ENCODE peak calls at places on chromosomes 16 and 17, in eight cellular contexts. One of them, this sample, is unnamed.

GRCh38 chr16:85311741-85312140 is 199.5 kb upstream of the CIBAR2 start:
- DNase-seq in upper lobe of left lung: no peak
- DNase-seq in GM23248: no peak
- DNase-seq in tibial nerve: no peak
- DNase-seq in RWPE2: no peak
- DNase-seq in CD8-positive, alpha-beta T cell: no peak
- DNase-seq in small intestine: no peak
- DNase-seq in heart left ventricle: no peak
- DNase-seq in this sample: no peak

GRCh38 chr17:73749906-73750305 is 105.7 kb upstream of the SDK2 start:
- DNase-seq in upper lobe of left lung: no peak
- DNase-seq in heart left ventricle: peak; percentile 65
- DNase-seq in RWPE2: no peak
- DNase-seq in tibial nerve: no peak
- DNase-seq in small intestine: no peak
- DNase-seq in GM23248: no peak
- DNase-seq in CD8-positive, alpha-beta T cell: no peak
- DNase-seq in this sample: no peak

GRCh38 chr16:89019511-89019910 is 42.5 kb upstream of the CBFA2T3 start:
- DNase-seq in upper lobe of left lung: no peak
- DNase-seq in heart left ventricle: no peak
- DNase-seq in GM23248: no peak
- DNase-seq in RWPE2: peak; percentile 62
- DNase-seq in small intestine: no peak
- DNase-seq in CD8-positive, alpha-beta T cell: no peak
- DNase-seq in tibial nerve: no peak
- DNase-seq in this sample: no peak

GRCh38 chr16:68361485-68361884 is 50.7 kb downstream of the PRMT7 start:
- DNase-seq in tibial nerve: no peak
- DNase-seq in GM23248: peak; percentile 12
- DNase-seq in upper lobe of left lung: no peak
- DNase-seq in heart left ventricle: no peak
- DNase-seq in CD8-positive, alpha-beta T cell: no peak
- DNase-seq in RWPE2: no peak
- DNase-seq in small intestine: no peak
- DNase-seq in this sample: no peak

GRCh38 chr16:57178793-57179212 is 7.0 kb downstream of the PSME3IP1 start:
- DNase-seq in heart left ventricle: no peak
- DNase-seq in tibial nerve: no peak
- DNase-seq in CD8-positive, alpha-beta T cell: no peak
- DNase-seq in RWPE2: no peak
- DNase-seq in GM23248: no peak
- DNase-seq in upper lobe of left lung: no peak
- DNase-seq in small intestine: no peak
- DNase-seq in this sample: no peak

GRCh38 chr17:2101448-2102257 is 46.8 kb downstream of the HIC1 start:
- DNase-seq in heart left ventricle: peak; percentile 56
- DNase-seq in GM23248: no peak
- DNase-seq in small intestine: peak; percentile 98
- DNase-seq in CD8-positive, alpha-beta T cell: peak; percentile 65
- DNase-seq in upper lobe of left lung: peak; percentile 92
- DNase-seq in tibial nerve: no peak
- DNase-seq in RWPE2: peak; percentile 93
- DNase-seq in this sample: no peak

GRCh38 chr16:16928532-16929101 is 542.1 kb downstream of the XYLT1 start:
- DNase-seq in tibial nerve: no peak
- DNase-seq in heart left ventricle: no peak
- DNase-seq in upper lobe of left lung: no peak
- DNase-seq in small intestine: no peak
- DNase-seq in RWPE2: no peak
- DNase-seq in CD8-positive, alpha-beta T cell: no peak
- DNase-seq in GM23248: no peak
- DNase-seq in this sample: no peak

GRCh38 chr17:73546770-73547345 is 97.4 kb downstream of the SDK2 start:
- DNase-seq in RWPE2: peak; percentile 76
- DNase-seq in tibial nerve: peak; percentile 25
- DNase-seq in upper lobe of left lung: peak; percentile 80
- DNase-seq in GM23248: peak; percentile 53
- DNase-seq in heart left ventricle: peak; percentile 39
- DNase-seq in small intestine: peak; percentile 73
- DNase-seq in CD8-positive, alpha-beta T cell: peak; percentile 60
- DNase-seq in this sample: no peak

GRCh38 chr17:80693511-80693910 is 148.9 kb downstream of the RPTOR start:
- DNase-seq in RWPE2: no peak
- DNase-seq in small intestine: no peak
- DNase-seq in CD8-positive, alpha-beta T cell: no peak
- DNase-seq in tibial nerve: no peak
- DNase-seq in GM23248: no peak
- DNase-seq in upper lobe of left lung: no peak
- DNase-seq in heart left ventricle: no peak
- DNase-seq in this sample: no peak

GRCh38 chr16:81880816-81881215 is 101.7 kb downstream of the PLCG2 start:
- DNase-seq in GM23248: no peak
- DNase-seq in heart left ventricle: no peak
- DNase-seq in RWPE2: no peak
- DNase-seq in small intestine: no peak
- DNase-seq in CD8-positive, alpha-beta T cell: no peak
- DNase-seq in upper lobe of left lung: no peak
- DNase-seq in tibial nerve: no peak
- DNase-seq in this sample: no peak

GRCh38 chr17:13544292-13544691 is 57.4 kb downstream of the HS3ST3A1 start:
- DNase-seq in small intestine: no peak
- DNase-seq in RWPE2: peak; percentile 83
- DNase-seq in GM23248: peak; percentile 98
- DNase-seq in CD8-positive, alpha-beta T cell: no peak
- DNase-seq in heart left ventricle: peak; percentile 48
- DNase-seq in tibial nerve: no peak
- DNase-seq in upper lobe of left lung: peak; percentile 35
- DNase-seq in this sample: no peak

GRCh38 chr16:23683487-23683886 is 4.8 kb downstream of the PLK1 start:
- DNase-seq in tibial nerve: no peak
- DNase-seq in heart left ventricle: no peak
- DNase-seq in small intestine: no peak
- DNase-seq in upper lobe of left lung: no peak
- DNase-seq in CD8-positive, alpha-beta T cell: no peak
- DNase-seq in RWPE2: no peak
- DNase-seq in GM23248: no peak
- DNase-seq in this sample: no peak

GRCh38 chr16:56066617-56067016 is 124.7 kb upstream of the GNAO1 start:
- DNase-seq in RWPE2: no peak
- DNase-seq in heart left ventricle: no peak
- DNase-seq in CD8-positive, alpha-beta T cell: no peak
- DNase-seq in upper lobe of left lung: no peak
- DNase-seq in GM23248: no peak
- DNase-seq in tibial nerve: no peak
- DNase-seq in small intestine: no peak
- DNase-seq in this sample: no peak

GRCh38 chr17:56679148-56679766 is 85.8 kb downstream of the NOG start:
- DNase-seq in heart left ventricle: no peak
- DNase-seq in GM23248: peak; percentile 67
- DNase-seq in CD8-positive, alpha-beta T cell: no peak
- DNase-seq in small intestine: peak; percentile 32
- DNase-seq in tibial nerve: peak; percentile 20
- DNase-seq in RWPE2: no peak
- DNase-seq in upper lobe of left lung: no peak
- DNase-seq in this sample: no peak

GRCh38 chr17:46000757-46001156 is 1.7 kb downstream of the STH start:
- DNase-seq in upper lobe of left lung: no peak
- DNase-seq in small intestine: no peak
- DNase-seq in CD8-positive, alpha-beta T cell: no peak
- DNase-seq in tibial nerve: no peak
- DNase-seq in RWPE2: no peak
- DNase-seq in heart left ventricle: no peak
- DNase-seq in GM23248: no peak
- DNase-seq in this sample: no peak

GRCh38 chr17:46001390-46002310 is 2.6 kb downstream of the STH start:
- DNase-seq in tibial nerve: no peak
- DNase-seq in heart left ventricle: no peak
- DNase-seq in upper lobe of left lung: no peak
- DNase-seq in small intestine: no peak
- DNase-seq in GM23248: no peak
- DNase-seq in RWPE2: no peak
- DNase-seq in CD8-positive, alpha-beta T cell: no peak
- DNase-seq in this sample: no peak

GRCh38 chr17:46002973-46003316 is 3.9 kb downstream of the STH start:
- DNase-seq in upper lobe of left lung: no peak
- DNase-seq in GM23248: no peak
- DNase-seq in RWPE2: no peak
- DNase-seq in small intestine: no peak
- DNase-seq in heart left ventricle: no peak
- DNase-seq in CD8-positive, alpha-beta T cell: no peak
- DNase-seq in tibial nerve: no peak
- DNase-seq in this sample: no peak

GRCh38 chr17:46002311-46002972 is 3.4 kb downstream of the STH start:
- DNase-seq in RWPE2: no peak
- DNase-seq in heart left ventricle: peak; percentile 59
- DNase-seq in tibial nerve: peak; percentile 81
- DNase-seq in upper lobe of left lung: peak; percentile 76
- DNase-seq in small intestine: peak; percentile 78
- DNase-seq in GM23248: peak; percentile 70
- DNase-seq in CD8-positive, alpha-beta T cell: peak; percentile 87
- DNase-seq in this sample: peak; percentile 20

GRCh38 chr17:46003907-46004748 is 5.1 kb downstream of the STH start:
- DNase-seq in upper lobe of left lung: no peak
- DNase-seq in GM23248: peak; percentile 14
- DNase-seq in heart left ventricle: peak; percentile 61
- DNase-seq in small intestine: peak; percentile 81
- DNase-seq in tibial nerve: no peak
- DNase-seq in RWPE2: no peak
- DNase-seq in CD8-positive, alpha-beta T cell: no peak
- DNase-seq in this sample: peak; percentile 83
- H3K27ac ChIP-seq in upper lobe of left lung: no peak overlapping the region
- H3K27ac ChIP-seq in GM23248: no peak overlapping the region
- H3K27ac ChIP-seq in heart left ventricle: no peak overlapping the region
- H3K27ac ChIP-seq in small intestine: peak overlapping the region; percentile 14
- H3K27ac ChIP-seq in tibial nerve: no peak overlapping the region
- H3K27ac ChIP-seq in RWPE2: no peak overlapping the region
- H3K27ac ChIP-seq in CD8-positive, alpha-beta T cell: no peak overlapping the region
- H3K27ac ChIP-seq in this sample: peak overlapping the region; percentile 69

GRCh38 chr17:45675012-45675411 is 109.1 kb upstream of the CRHR1 start:
- DNase-seq in heart left ventricle: no peak
- DNase-seq in CD8-positive, alpha-beta T cell: no peak
- DNase-seq in RWPE2: no peak
- DNase-seq in GM23248: no peak
- DNase-seq in tibial nerve: no peak
- DNase-seq in upper lobe of left lung: peak; percentile 39
- DNase-seq in small intestine: no peak
- DNase-seq in this sample: no peak

GRCh38 chr17:45672792-45673191 is 111.3 kb upstream of the CRHR1 start:
- DNase-seq in CD8-positive, alpha-beta T cell: no peak
- DNase-seq in tibial nerve: no peak
- DNase-seq in heart left ventricle: no peak
- DNase-seq in RWPE2: no peak
- DNase-seq in GM23248: no peak
- DNase-seq in small intestine: no peak
- DNase-seq in upper lobe of left lung: no peak
- DNase-seq in this sample: no peak

GRCh38 chr17:45668316-45668715 is 115.8 kb upstream of the CRHR1 start:
- DNase-seq in GM23248: no peak
- DNase-seq in small intestine: no peak
- DNase-seq in CD8-positive, alpha-beta T cell: no peak
- DNase-seq in tibial nerve: no peak
- DNase-seq in upper lobe of left lung: no peak
- DNase-seq in RWPE2: no peak
- DNase-seq in heart left ventricle: no peak
- DNase-seq in this sample: no peak

GRCh38 chr17:45675892-45676291 is 108.2 kb upstream of the CRHR1 start:
- DNase-seq in heart left ventricle: no peak
- DNase-seq in upper lobe of left lung: no peak
- DNase-seq in CD8-positive, alpha-beta T cell: no peak
- DNase-seq in small intestine: no peak
- DNase-seq in tibial nerve: no peak
- DNase-seq in GM23248: no peak
- DNase-seq in RWPE2: no peak
- DNase-seq in this sample: no peak

GRCh38 chr17:45672301-45672700 is 111.8 kb upstream of the CRHR1 start:
- DNase-seq in RWPE2: no peak
- DNase-seq in tibial nerve: no peak
- DNase-seq in heart left ventricle: no peak
- DNase-seq in CD8-positive, alpha-beta T cell: no peak
- DNase-seq in GM23248: no peak
- DNase-seq in small intestine: no peak
- DNase-seq in upper lobe of left lung: no peak
- DNase-seq in this sample: no peak
- H3K27ac ChIP-seq in RWPE2: no peak overlapping the region
- H3K27ac ChIP-seq in tibial nerve: no peak overlapping the region
- H3K27ac ChIP-seq in heart left ventricle: no peak overlapping the region
- H3K27ac ChIP-seq in CD8-positive, alpha-beta T cell: no peak overlapping the region
- H3K27ac ChIP-seq in GM23248: no peak overlapping the region
- H3K27ac ChIP-seq in small intestine: no peak overlapping the region
- H3K27ac ChIP-seq in upper lobe of left lung: no peak overlapping the region
- H3K27ac ChIP-seq in this sample: no peak overlapping the region

GRCh38 chr17:69050999-69051775 is 9.5 kb downstream of the ABCA9 start:
- DNase-seq in tibial nerve: no peak
- DNase-seq in GM23248: peak; percentile 76
- DNase-seq in RWPE2: no peak
- DNase-seq in small intestine: no peak
- DNase-seq in heart left ventricle: no peak
- DNase-seq in upper lobe of left lung: no peak
- DNase-seq in CD8-positive, alpha-beta T cell: no peak
- DNase-seq in this sample: no peak
- H3K27ac ChIP-seq in tibial nerve: peak overlapping the region; percentile 56
- H3K27ac ChIP-seq in GM23248: peak overlapping the region; percentile 10
- H3K27ac ChIP-seq in RWPE2: no peak overlapping the region
- H3K27ac ChIP-seq in small intestine: no peak overlapping the region
- H3K27ac ChIP-seq in heart left ventricle: no peak overlapping the region
- H3K27ac ChIP-seq in upper lobe of left lung: peak overlapping the region; percentile 6
- H3K27ac ChIP-seq in CD8-positive, alpha-beta T cell: no peak overlapping the region
- H3K27ac ChIP-seq in this sample: no peak overlapping the region

DNA sequence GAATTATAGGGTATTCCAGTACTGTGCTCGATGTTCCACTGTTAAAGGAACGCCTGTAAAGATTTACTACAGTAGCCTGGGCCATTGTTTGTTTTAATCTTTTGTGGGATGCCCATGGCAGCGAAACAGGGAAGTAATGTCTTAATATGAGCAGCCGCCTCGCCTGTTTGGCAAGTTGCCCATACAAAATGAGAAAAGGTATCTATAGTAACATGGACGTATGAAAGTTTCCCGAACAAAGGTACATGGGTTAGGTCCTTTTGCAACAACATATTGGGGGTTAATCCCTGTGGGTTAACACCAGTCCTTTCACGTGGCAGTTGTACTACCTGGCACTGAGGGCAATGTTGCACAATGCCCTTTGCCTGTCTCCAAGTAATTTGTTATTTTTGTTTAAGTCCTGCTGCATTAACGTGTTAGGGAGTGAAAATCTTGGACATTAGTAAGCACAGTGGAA is 21.1 kb upstream of the TMC5 start:
- DNase-seq in heart left ventricle: no peak
- DNase-seq in small intestine: peak; percentile 99
- DNase-seq in CD8-positive, alpha-beta T cell: no peak
- DNase-seq in tibial nerve: no peak
- DNase-seq in upper lobe of left lung: peak; percentile 68
- DNase-seq in GM23248: no peak
- DNase-seq in RWPE2: no peak
- DNase-seq in this sample: no peak
- H3K27ac ChIP-seq in heart left ventricle: no peak overlapping the region
- H3K27ac ChIP-seq in small intestine: peak overlapping the region; percentile 96
- H3K27ac ChIP-seq in CD8-positive, alpha-beta T cell: no peak overlapping the region
- H3K27ac ChIP-seq in tibial nerve: no peak overlapping the region
- H3K27ac ChIP-seq in upper lobe of left lung: peak overlapping the region; percentile 65
- H3K27ac ChIP-seq in GM23248: no peak overlapping the region
- H3K27ac ChIP-seq in RWPE2: no peak overlapping the region
- H3K27ac ChIP-seq in this sample: no peak overlapping the region

This sample was measured in substantia nigra.